ENCODE peak calls at places on chromosomes 1 and 21, in four cellular contexts. One of them, this sample, is unnamed.

GRCh38 chr1:211352985-211353515 is 26.4 kb downstream of the TRAF5 start:
- DNase-seq in CD8-positive, alpha-beta memory T cell: peak
- DNase-seq in PC-9: peak
- DNase-seq in tibial artery: no peak
- DNase-seq in this sample: no peak

GRCh38 chr1:37034301-37035013 is at the start of gene GRIK3:
- DNase-seq in PC-9: no peak
- DNase-seq in tibial artery: no peak
- DNase-seq in CD8-positive, alpha-beta memory T cell: no peak
- DNase-seq in this sample: no peak

GRCh38 chr1:116254001-116254400 is 119.0 kb upstream of the ATP1A1 start:
- DNase-seq in tibial artery: no peak
- DNase-seq in CD8-positive, alpha-beta memory T cell: no peak
- DNase-seq in PC-9: no peak
- DNase-seq in this sample: no peak

GRCh38 chr21:19864456-19864855 is 1133.8 kb upstream of the NCAM2 start:
- DNase-seq in CD8-positive, alpha-beta memory T cell: no peak
- DNase-seq in PC-9: no peak
- DNase-seq in tibial artery: no peak
- DNase-seq in this sample: no peak

GRCh38 chr21:44706026-44706705 is 5.2 kb downstream of the TSPEAR start:
- DNase-seq in PC-9: no peak
- DNase-seq in tibial artery: no peak
- DNase-seq in CD8-positive, alpha-beta memory T cell: no peak
- DNase-seq in this sample: no peak

GRCh38 chr1:218164111-218164929 is 120.8 kb upstream of the RRP15 start:
- DNase-seq in tibial artery: no peak
- DNase-seq in CD8-positive, alpha-beta memory T cell: no peak
- DNase-seq in PC-9: no peak
- DNase-seq in this sample: no peak

GRCh38 chr1:83999316-83999819 is 436 bp upstream of the TTLL7 start:
- DNase-seq in PC-9: peak
- DNase-seq in CD8-positive, alpha-beta memory T cell: no peak
- DNase-seq in tibial artery: peak
- DNase-seq in this sample: no peak

GRCh38 chr1:1922782-1923680 is 4.0 kb upstream of the TMEM52 start:
- DNase-seq in CD8-positive, alpha-beta memory T cell: no peak
- DNase-seq in PC-9: no peak
- DNase-seq in tibial artery: no peak
- DNase-seq in this sample: no peak

GRCh38 chr1:215005078-215005477 is 77.5 kb upstream of the KCNK2 start:
- DNase-seq in CD8-positive, alpha-beta memory T cell: no peak
- DNase-seq in PC-9: no peak
- DNase-seq in tibial artery: no peak
- DNase-seq in this sample: no peak

GRCh38 chr1:84721152-84721551 is 30.9 kb upstream of the SSX2IP start:
- DNase-seq in PC-9: no peak
- DNase-seq in tibial artery: no peak
- DNase-seq in CD8-positive, alpha-beta memory T cell: no peak
- DNase-seq in this sample: peak

GRCh38 chr1:150813028-150813707 is 5.1 kb upstream of the CTSK start:
- DNase-seq in PC-9: peak
- DNase-seq in tibial artery: peak
- DNase-seq in CD8-positive, alpha-beta memory T cell: no peak
- DNase-seq in this sample: peak

GRCh38 chr1:119133987-119134386 is 6.5 kb downstream of the WARS2 start:
- DNase-seq in CD8-positive, alpha-beta memory T cell: no peak
- DNase-seq in tibial artery: no peak
- DNase-seq in PC-9: no peak
- DNase-seq in this sample: no peak

GRCh38 chr1:161033751-161034150 is 5.0 kb downstream of the TSTD1 start:
- DNase-seq in PC-9: no peak
- DNase-seq in CD8-positive, alpha-beta memory T cell: no peak
- DNase-seq in tibial artery: no peak
- DNase-seq in this sample: no peak

GRCh38 chr1:36225298-36225899 is 1.2 kb downstream of the THRAP3 start:
- DNase-seq in PC-9: no peak
- DNase-seq in tibial artery: no peak
- DNase-seq in CD8-positive, alpha-beta memory T cell: no peak
- DNase-seq in this sample: no peak

GRCh38 chr1:29237906-29238600 is 1.7 kb downstream of the PTPRU start:
- DNase-seq in CD8-positive, alpha-beta memory T cell: no peak
- DNase-seq in PC-9: peak
- DNase-seq in tibial artery: peak
- DNase-seq in this sample: no peak

GRCh38 chr1:117826551-117827078 is 102.8 kb downstream of the GDAP2 start:
- DNase-seq in PC-9: peak
- DNase-seq in tibial artery: peak
- DNase-seq in CD8-positive, alpha-beta memory T cell: no peak
- DNase-seq in this sample: peak

GRCh38 chr1:8357329-8358101 is 39.6 kb downstream of the SLC45A1 start:
- DNase-seq in tibial artery: no peak
- DNase-seq in CD8-positive, alpha-beta memory T cell: no peak
- DNase-seq in PC-9: no peak
- DNase-seq in this sample: no peak

GRCh38 chr1:164769504-164770148 is 210.6 kb downstream of the PBX1 start:
- DNase-seq in tibial artery: no peak
- DNase-seq in PC-9: no peak
- DNase-seq in CD8-positive, alpha-beta memory T cell: no peak
- DNase-seq in this sample: no peak

GRCh38 chr1:164767257-164768044 is 208.5 kb downstream of the PBX1 start:
- DNase-seq in PC-9: peak
- DNase-seq in CD8-positive, alpha-beta memory T cell: no peak
- DNase-seq in tibial artery: no peak
- DNase-seq in this sample: no peak

GRCh38 chr1:164768619-164769018 is 209.6 kb downstream of the PBX1 start:
- DNase-seq in tibial artery: peak
- DNase-seq in CD8-positive, alpha-beta memory T cell: no peak
- DNase-seq in PC-9: no peak
- DNase-seq in this sample: no peak

GRCh38 chr1:164765993-164766720 is 207.2 kb downstream of the PBX1 start:
- DNase-seq in PC-9: no peak
- DNase-seq in tibial artery: no peak
- DNase-seq in CD8-positive, alpha-beta memory T cell: no peak
- DNase-seq in this sample: no peak

DNA sequence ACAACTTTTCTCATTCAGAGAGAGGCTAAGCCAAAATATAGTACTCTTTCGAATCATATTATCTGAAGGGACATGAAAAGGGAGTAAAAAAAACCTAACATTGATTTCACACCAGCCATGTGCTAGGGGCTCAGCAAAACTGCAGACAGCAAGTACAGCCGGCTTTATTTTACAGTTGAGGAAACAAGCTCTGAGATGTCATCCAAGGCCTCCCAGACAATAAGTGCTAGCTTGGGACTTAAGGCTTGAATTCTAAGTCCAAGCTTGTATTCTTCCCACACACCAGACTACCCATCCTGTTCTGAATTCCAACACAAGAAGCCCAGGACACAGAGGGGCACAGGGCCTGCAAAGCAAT is 209.0 kb downstream of the PBX1 start:
- DNase-seq in tibial artery: no peak
- DNase-seq in PC-9: no peak
- DNase-seq in CD8-positive, alpha-beta memory T cell: no peak
- DNase-seq in this sample: no peak
- H3K27ac ChIP-seq in tibial artery: peak
- H3K27ac ChIP-seq in PC-9: peak
- H3K27ac ChIP-seq in CD8-positive, alpha-beta memory T cell: no peak
- H3K27ac ChIP-seq in this sample: peak

DNA sequence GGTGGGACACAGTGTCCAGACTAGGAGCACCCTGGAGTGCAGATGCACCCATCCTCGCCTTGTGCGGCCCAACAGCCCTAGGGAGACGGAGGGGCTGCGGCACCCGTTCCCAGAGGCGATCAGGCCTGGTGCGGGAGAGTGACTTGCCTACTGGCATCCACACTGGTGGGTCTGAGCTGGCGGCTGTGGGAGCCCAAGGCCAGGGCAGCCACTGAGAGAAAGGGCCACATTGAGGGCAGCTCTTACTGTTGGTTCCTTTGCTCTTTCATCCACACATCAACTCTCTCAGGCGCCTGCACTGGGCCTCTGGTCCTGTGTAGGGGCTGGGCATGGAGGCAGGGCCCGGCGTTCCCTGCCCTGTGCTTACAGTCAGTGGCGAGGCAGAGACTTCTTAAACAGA is 8.6 kb downstream of the PODN start:
- DNase-seq in tibial artery: peak
- DNase-seq in PC-9: no peak
- DNase-seq in CD8-positive, alpha-beta memory T cell: no peak
- DNase-seq in this sample: no peak
- H3K27ac ChIP-seq in tibial artery: no peak
- H3K27ac ChIP-seq in PC-9: no peak
- H3K27ac ChIP-seq in CD8-positive, alpha-beta memory T cell: no peak
- H3K27ac ChIP-seq in this sample: no peak

GRCh38 chr1:21232044-21232443 is 55.3 kb upstream of the EIF4G3 start:
- DNase-seq in PC-9: peak
- DNase-seq in tibial artery: no peak
- DNase-seq in CD8-positive, alpha-beta memory T cell: peak
- DNase-seq in this sample: no peak
- H3K27ac ChIP-seq in PC-9: no peak
- H3K27ac ChIP-seq in tibial artery: no peak
- H3K27ac ChIP-seq in CD8-positive, alpha-beta memory T cell: no peak
- H3K27ac ChIP-seq in this sample: no peak

DNA sequence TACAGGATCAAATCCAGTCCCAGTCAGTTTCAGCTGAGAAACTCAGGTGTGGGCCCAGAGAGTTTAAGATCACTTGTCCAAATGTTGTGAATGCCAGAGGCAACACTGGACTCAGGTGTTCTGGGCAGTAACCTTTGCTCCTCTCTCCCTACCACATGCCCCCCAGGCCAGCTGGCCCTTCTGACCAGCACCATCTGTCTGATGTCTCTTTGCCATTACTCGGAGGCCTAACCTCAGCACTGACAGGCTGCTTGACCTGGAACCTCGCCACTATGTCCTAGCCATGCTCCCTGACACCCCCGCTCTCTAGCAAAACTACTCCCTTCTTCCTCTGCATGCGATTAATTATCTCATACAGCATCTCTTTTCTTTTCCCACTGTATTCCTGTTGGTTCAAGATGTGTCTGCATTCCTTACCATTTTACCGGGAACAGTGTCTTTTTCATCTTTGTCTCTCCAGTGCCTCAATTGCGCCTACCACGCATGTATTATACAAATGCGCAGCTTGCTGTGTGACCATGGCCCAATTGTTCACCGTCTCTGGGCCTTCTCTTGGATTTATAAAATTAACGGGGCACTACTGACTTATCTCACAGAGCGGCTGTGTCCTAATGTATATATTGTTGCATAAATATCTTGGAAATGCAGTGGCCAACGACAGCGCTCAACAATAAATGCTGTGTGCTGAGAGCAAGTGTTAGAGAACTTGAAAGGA is 159.5 kb upstream of the IRF2BP2 start:
- DNase-seq in CD8-positive, alpha-beta memory T cell: no peak
- DNase-seq in PC-9: no peak
- DNase-seq in tibial artery: no peak
- DNase-seq in this sample: no peak
- H3K27ac ChIP-seq in CD8-positive, alpha-beta memory T cell: no peak
- H3K27ac ChIP-seq in PC-9: no peak
- H3K27ac ChIP-seq in tibial artery: no peak
- H3K27ac ChIP-seq in this sample: no peak

This sample was measured in epithelial cell of prostate.